ENCODE peak calls at places on chromosomes 4 and X, in eight cellular contexts. S is endodermal cell, F is thyroid gland, D is heart right ventricle, Q is thoracic aorta, C is cardiac fibroblast, E is fibroblast of pulmonary artery, U is tibial artery. J is an unnamed sample.

GRCh38 chr4:15385928-15386327 is 41.9 kb upstream of the C1QTNF7 start:
- DNase-seq in S (no peak), F (no peak), D (peak; percentile 34), Q (peak; percentile 11), C (no peak), E (no peak), U (peak; percentile 68), J (no peak)

GRCh38 chrX:20271186-20271585 is 4.5 kb upstream of the RPS6KA3 start:
- DNase-seq in S (no peak), F (no peak), D (no peak), Q (no peak), C (no peak), E (no peak), U (no peak), J (no peak)

GRCh38 chrX:94831364-94831763 is 1157.4 kb downstream of the FAM133A start:
- DNase-seq in S (no peak), F (no peak), D (no peak), Q (no peak), C (peak; percentile 7), E (peak; percentile 11), U (no peak), J (peak; percentile 2)

GRCh38 chr4:107991945-107992625 is 2.4 kb downstream of the HADH start:
- DNase-seq in S (no peak), F (no peak), D (no peak), Q (no peak), C (peak; percentile 81), E (peak; percentile 70), U (no peak), J (peak; percentile 50)

GRCh38 chr4:3571921-3572320 is 39.7 kb upstream of the LRPAP1 start:
- DNase-seq in S (no peak), F (no peak), D (no peak), Q (no peak), C (no peak), E (no peak), U (no peak), J (no peak)

GRCh38 chr4:168509786-168510185 is 12.9 kb downstream of the PALLD start:
- DNase-seq in S (no peak), F (no peak), D (no peak), Q (no peak), C (peak; percentile 64), E (peak; percentile 63), U (no peak), J (peak; percentile 64)

GRCh38 chr4:158670975-158671664 is 567 bp downstream of the C4orf46 start:
- DNase-seq in S (peak; percentile 87), F (peak; percentile 94), D (peak; percentile 66), Q (no peak), C (peak; percentile 93), E (peak; percentile 92), U (peak; percentile 42), J (peak; percentile 81)

GRCh38 chr4:115720611-115721010 is 607.2 kb upstream of the NDST4 start:
- DNase-seq in S (no peak), F (no peak), D (no peak), Q (no peak), C (no peak), E (no peak), U (no peak), J (no peak)

GRCh38 chr4:186724861-186725419 is 1.3 kb upstream of the FAT1 start:
- DNase-seq in S (peak; percentile 69), F (peak; percentile 27), D (no peak), Q (no peak), C (peak; percentile 29), E (peak; percentile 46), U (no peak), J (peak; percentile 34)

GRCh38 chrX:261167-261857 is 19.9 kb upstream of the PLCXD1 start:
- DNase-seq in S (peak; percentile 83), F (no peak), D (peak; percentile 34), Q (no peak), C (peak; percentile 52), E (peak; percentile 74), U (no peak), J (no peak)

GRCh38 chrX:63686878-63687714 is 97.9 kb downstream of the ARHGEF9 start:
- DNase-seq in S (peak; percentile 57), F (peak; percentile 2), D (no peak), Q (no peak), C (peak; percentile 64), E (peak; percentile 60), U (no peak), J (peak; percentile 64)
- TF ChIP-seq CTCF in S (peak; percentile 83), F (peak; percentile 59), D (peak; percentile 51), Q (peak; percentile 32), C (peak; percentile 70), E (peak; percentile 74), U (peak; percentile 41), J (peak; percentile 81)

DNA sequence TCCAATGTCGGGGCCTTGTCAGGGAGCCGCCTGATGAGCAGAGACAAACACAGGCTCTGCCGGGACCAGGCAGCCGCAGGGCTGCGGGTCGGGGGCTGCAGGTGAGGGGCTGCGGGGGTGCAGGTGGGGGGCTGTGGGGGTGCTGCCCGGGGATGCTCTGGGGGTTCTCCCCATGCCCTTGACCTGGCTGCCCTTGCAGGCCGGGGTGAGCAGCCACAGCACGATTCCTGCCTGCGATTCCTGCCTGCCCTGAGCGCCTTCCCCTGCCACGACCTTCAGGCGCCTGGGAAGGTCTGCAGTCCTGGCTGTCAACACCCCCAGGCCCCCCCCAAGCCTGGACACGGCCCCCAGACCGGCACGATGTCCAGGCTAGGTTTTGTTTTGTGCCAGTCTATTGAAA is 106.3 kb downstream of the FAM53A start:
- DNase-seq in S (peak; percentile 51), F (no peak), D (peak; percentile 14), Q (no peak), C (no peak), E (no peak), U (no peak), J (no peak)
- H3K4me3 ChIP-seq in S (no peak overlapping the region), F (no peak overlapping the region), D (no peak overlapping the region), Q (no peak overlapping the region), C (no peak overlapping the region), E (no peak overlapping the region), U (no peak overlapping the region), J (no peak overlapping the region)

GRCh38 chr4:121108557-121108956 is 36.2 kb upstream of the NDNF start:
- DNase-seq in S (no peak), F (peak; percentile 48), D (no peak), Q (no peak), C (no peak), E (no peak), U (no peak), J (no peak)

GRCh38 chr4:121113680-121114079 is 41.3 kb upstream of the NDNF start:
- DNase-seq in S (no peak), F (no peak), D (no peak), Q (no peak), C (no peak), E (no peak), U (no peak), J (no peak)

GRCh38 chr4:121107507-121107906 is 35.2 kb upstream of the NDNF start:
- DNase-seq in S (no peak), F (no peak), D (no peak), Q (no peak), C (no peak), E (no peak), U (no peak), J (no peak)

GRCh38 chr4:121114756-121115155 is 42.4 kb upstream of the NDNF start:
- DNase-seq in S (no peak), F (no peak), D (no peak), Q (no peak), C (no peak), E (no peak), U (no peak), J (no peak)

DNA sequence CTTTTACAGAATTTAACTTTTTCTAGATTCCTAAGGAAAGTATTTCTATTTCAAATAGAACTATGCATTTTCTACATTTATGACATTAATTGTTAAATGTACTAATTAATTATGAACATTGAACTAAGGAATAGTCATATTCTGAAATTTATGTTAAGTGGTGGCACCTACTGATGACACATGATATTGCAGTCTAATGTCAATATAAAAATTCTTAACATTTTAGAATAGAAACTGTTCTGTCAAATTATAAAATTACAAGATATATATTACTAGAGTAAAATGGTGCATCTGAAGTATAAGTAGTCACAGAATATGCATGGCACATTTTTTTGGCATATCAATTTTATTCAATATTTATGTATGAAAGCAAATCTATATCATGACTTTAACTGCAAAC is 40.2 kb upstream of the NDNF start:
- DNase-seq in S (no peak), F (no peak), D (no peak), Q (no peak), C (no peak), E (peak; percentile 7), U (no peak), J (no peak)
- TF ChIP-seq CTCF in S (peak; percentile 68), F (peak; percentile 49), D (peak; percentile 54), Q (peak; percentile 26), C (peak; percentile 39), E (peak; percentile 40), U (peak; percentile 21), J (peak; percentile 58)

GRCh38 chr4:98658287-98659105 is at the start of gene TSPAN5:
- DNase-seq in S (peak; percentile 92), F (peak; percentile 86), D (peak; percentile 82), Q (no peak), C (peak; percentile 90), E (peak; percentile 78), U (peak; percentile 70), J (peak; percentile 82)
- H3K4me3 ChIP-seq in S (peak within 1 kb of the TSS; percentile 88), F (peak within 1 kb of the TSS; percentile 71), D (peak within 1 kb of the TSS; percentile 68), Q (peak within 1 kb of the TSS; percentile 87), C (peak within 1 kb of the TSS; percentile 76), E (peak within 1 kb of the TSS; percentile 92), U (peak within 1 kb of the TSS; percentile 65), J (peak within 1 kb of the TSS; percentile 93)

GRCh38 chr4:185202984-185203379 is 818 bp downstream of the CFAP97 start:
- DNase-seq in S (no peak), F (peak; percentile 39), D (no peak), Q (no peak), C (no peak), E (no peak), U (no peak), J (no peak)
- TF ChIP-seq CTCF in S (no peak), F (no peak), D (no peak), Q (no peak), C (no peak), E (no peak), U (no peak), J (no peak)

DNA sequence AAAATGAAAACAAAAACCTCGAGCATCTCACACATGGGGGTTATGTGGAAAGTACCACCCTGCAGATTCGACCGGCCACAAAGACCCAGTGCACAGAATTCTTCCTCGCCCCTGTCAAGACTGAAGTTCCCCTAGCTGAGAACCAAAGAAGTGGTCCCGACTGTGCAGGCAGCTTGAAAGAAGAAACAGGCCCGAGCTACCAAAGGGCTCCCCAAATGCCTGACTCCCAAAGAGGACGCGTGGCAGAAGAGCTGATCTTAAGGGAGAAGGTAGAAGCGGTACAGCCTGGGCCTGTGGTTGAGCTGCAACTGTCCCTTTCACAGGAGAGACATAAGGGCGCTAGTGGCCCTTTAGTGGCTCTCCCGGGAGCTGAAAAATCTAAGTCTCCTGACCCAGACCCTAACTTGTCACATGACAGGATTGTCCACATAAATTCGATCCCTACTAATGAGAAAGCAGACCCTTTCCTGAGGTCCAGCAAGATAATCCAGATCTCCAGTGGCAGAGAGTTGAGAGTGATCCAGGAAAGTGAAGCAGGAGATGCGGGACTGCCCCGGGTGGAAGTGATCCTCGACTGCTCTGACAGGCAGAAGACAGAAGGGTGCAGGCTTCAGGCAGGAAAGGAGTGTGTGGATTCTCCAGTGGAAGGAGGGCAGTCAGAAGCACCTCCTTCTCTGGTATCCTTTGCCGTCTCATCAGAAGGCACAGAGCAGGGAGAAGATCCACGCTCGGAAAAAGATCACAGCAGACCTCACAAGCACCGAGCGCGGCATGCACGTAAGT is 108.8 kb upstream of the MYOZ2 start:
- DNase-seq in S (peak; percentile 63), F (no peak), D (no peak), Q (no peak), C (no peak), E (no peak), U (peak; percentile 39), J (peak; percentile 69)
- H3K4me3 ChIP-seq in S (no peak overlapping the region), F (no peak overlapping the region), D (no peak overlapping the region), Q (peak overlapping the region; percentile 50), C (no peak overlapping the region), E (no peak overlapping the region), U (peak overlapping the region; percentile 55), J (peak overlapping the region; percentile 58)

GRCh38 chrX:41457618-41458192 is 10.6 kb downstream of the NYX start:
- DNase-seq in S (peak; percentile 78), F (no peak), D (no peak), Q (no peak), C (peak; percentile 34), E (no peak), U (no peak), J (no peak)
- TF ChIP-seq CTCF in S (peak; percentile 61), F (no peak), D (no peak), Q (no peak), C (peak; percentile 27), E (peak; percentile 30), U (no peak), J (no peak)

J was measured in AG10803.